ENCODE peak calls at places on chromosomes 16 and 17, in nine cellular contexts. One of them, this sample, is unnamed. For H3K4me1, the result is how much of the 10 kb centered on the place peaks cover.

GRCh38 chr17:48995871-48996695 is 1.1 kb upstream of the IGF2BP1 start:
- DNase-seq in stomach: no peak
- DNase-seq in HepG2: peak
- DNase-seq in lower lobe of right lung: no peak
- DNase-seq in neural progenitor cell: peak
- DNase-seq in Karpas-422: no peak
- DNase-seq in CD8-positive, alpha-beta memory T cell: no peak
- DNase-seq in MM.1S: no peak
- DNase-seq in adrenal gland: no peak
- DNase-seq in this sample: peak

GRCh38 chr16:2962334-2963073 is 1.6 kb upstream of the KREMEN2 start:
- DNase-seq in stomach: no peak
- DNase-seq in CD8-positive, alpha-beta memory T cell: no peak
- DNase-seq in HepG2: no peak
- DNase-seq in neural progenitor cell: peak
- DNase-seq in MM.1S: no peak
- DNase-seq in lower lobe of right lung: no peak
- DNase-seq in adrenal gland: no peak
- DNase-seq in Karpas-422: no peak
- DNase-seq in this sample: no peak

GRCh38 chr16:89574681-89575246 is 794 bp upstream of the CPNE7 start:
- DNase-seq in lower lobe of right lung: peak
- DNase-seq in MM.1S: peak
- DNase-seq in CD8-positive, alpha-beta memory T cell: no peak
- DNase-seq in stomach: peak
- DNase-seq in HepG2: no peak
- DNase-seq in Karpas-422: peak
- DNase-seq in neural progenitor cell: peak
- DNase-seq in adrenal gland: peak
- DNase-seq in this sample: peak

GRCh38 chr16:58853830-58854229 is 119.7 kb upstream of the GOT2 start:
- DNase-seq in lower lobe of right lung: no peak
- DNase-seq in adrenal gland: no peak
- DNase-seq in CD8-positive, alpha-beta memory T cell: no peak
- DNase-seq in MM.1S: no peak
- DNase-seq in neural progenitor cell: peak
- DNase-seq in HepG2: no peak
- DNase-seq in Karpas-422: no peak
- DNase-seq in stomach: no peak
- DNase-seq in this sample: no peak

GRCh38 chr17:80802626-80803450 is 188.8 kb upstream of the CHMP6 start:
- DNase-seq in adrenal gland: no peak
- DNase-seq in MM.1S: no peak
- DNase-seq in Karpas-422: no peak
- DNase-seq in neural progenitor cell: no peak
- DNase-seq in CD8-positive, alpha-beta memory T cell: no peak
- DNase-seq in lower lobe of right lung: no peak
- DNase-seq in stomach: no peak
- DNase-seq in HepG2: no peak
- DNase-seq in this sample: no peak

GRCh38 chr16:17082126-17082882 is 388.5 kb downstream of the XYLT1 start:
- DNase-seq in MM.1S: no peak
- DNase-seq in Karpas-422: no peak
- DNase-seq in adrenal gland: no peak
- DNase-seq in stomach: no peak
- DNase-seq in HepG2: no peak
- DNase-seq in neural progenitor cell: no peak
- DNase-seq in CD8-positive, alpha-beta memory T cell: no peak
- DNase-seq in lower lobe of right lung: no peak
- DNase-seq in this sample: no peak

GRCh38 chr16:30927789-30928378 is 4.5 kb downstream of the FBXL19 start:
- DNase-seq in Karpas-422: peak
- DNase-seq in CD8-positive, alpha-beta memory T cell: peak
- DNase-seq in MM.1S: peak
- DNase-seq in HepG2: peak
- DNase-seq in stomach: no peak
- DNase-seq in lower lobe of right lung: no peak
- DNase-seq in neural progenitor cell: peak
- DNase-seq in adrenal gland: no peak
- DNase-seq in this sample: peak

GRCh38 chr16:80116711-80117110 is 424.1 kb upstream of the DYNLRB2 start:
- DNase-seq in CD8-positive, alpha-beta memory T cell: no peak
- DNase-seq in lower lobe of right lung: no peak
- DNase-seq in adrenal gland: no peak
- DNase-seq in neural progenitor cell: no peak
- DNase-seq in HepG2: no peak
- DNase-seq in stomach: no peak
- DNase-seq in Karpas-422: no peak
- DNase-seq in MM.1S: no peak
- DNase-seq in this sample: no peak

GRCh38 chr17:64491995-64492394 is 4.9 kb downstream of the POLG2 start:
- DNase-seq in stomach: no peak
- DNase-seq in MM.1S: no peak
- DNase-seq in lower lobe of right lung: no peak
- DNase-seq in HepG2: no peak
- DNase-seq in adrenal gland: no peak
- DNase-seq in neural progenitor cell: no peak
- DNase-seq in Karpas-422: no peak
- DNase-seq in CD8-positive, alpha-beta memory T cell: no peak
- DNase-seq in this sample: no peak

GRCh38 chr16:9165601-9166220 is 74.3 kb downstream of the HAPSTR1 start:
- DNase-seq in MM.1S: no peak
- DNase-seq in HepG2: no peak
- DNase-seq in adrenal gland: no peak
- DNase-seq in neural progenitor cell: no peak
- DNase-seq in Karpas-422: no peak
- DNase-seq in lower lobe of right lung: no peak
- DNase-seq in stomach: no peak
- DNase-seq in CD8-positive, alpha-beta memory T cell: no peak
- DNase-seq in this sample: no peak

GRCh38 chr16:12375341-12375740 is 398.8 kb downstream of the SNX29 start:
- DNase-seq in neural progenitor cell: no peak
- DNase-seq in lower lobe of right lung: no peak
- DNase-seq in adrenal gland: no peak
- DNase-seq in stomach: no peak
- DNase-seq in MM.1S: no peak
- DNase-seq in HepG2: no peak
- DNase-seq in Karpas-422: no peak
- DNase-seq in CD8-positive, alpha-beta memory T cell: no peak
- DNase-seq in this sample: no peak

GRCh38 chr17:18017958-18018357 is 21.0 kb downstream of the ATPAF2 start:
- DNase-seq in MM.1S: no peak
- DNase-seq in CD8-positive, alpha-beta memory T cell: no peak
- DNase-seq in Karpas-422: no peak
- DNase-seq in adrenal gland: no peak
- DNase-seq in lower lobe of right lung: no peak
- DNase-seq in stomach: peak
- DNase-seq in neural progenitor cell: no peak
- DNase-seq in HepG2: peak
- DNase-seq in this sample: no peak

GRCh38 chr17:9668532-9668931 is 23.2 kb downstream of the USP43 start:
- DNase-seq in stomach: no peak
- DNase-seq in CD8-positive, alpha-beta memory T cell: no peak
- DNase-seq in Karpas-422: no peak
- DNase-seq in neural progenitor cell: no peak
- DNase-seq in HepG2: no peak
- DNase-seq in lower lobe of right lung: no peak
- DNase-seq in adrenal gland: no peak
- DNase-seq in MM.1S: no peak
- DNase-seq in this sample: no peak

GRCh38 chr17:9671559-9671958 is 26.2 kb downstream of the USP43 start:
- DNase-seq in CD8-positive, alpha-beta memory T cell: no peak
- DNase-seq in HepG2: no peak
- DNase-seq in adrenal gland: no peak
- DNase-seq in Karpas-422: no peak
- DNase-seq in neural progenitor cell: peak
- DNase-seq in stomach: no peak
- DNase-seq in lower lobe of right lung: no peak
- DNase-seq in MM.1S: no peak
- DNase-seq in this sample: no peak

GRCh38 chr17:9670596-9670995 is 25.3 kb downstream of the USP43 start:
- DNase-seq in lower lobe of right lung: no peak
- DNase-seq in CD8-positive, alpha-beta memory T cell: no peak
- DNase-seq in stomach: no peak
- DNase-seq in HepG2: no peak
- DNase-seq in adrenal gland: no peak
- DNase-seq in Karpas-422: no peak
- DNase-seq in MM.1S: no peak
- DNase-seq in neural progenitor cell: no peak
- DNase-seq in this sample: no peak

GRCh38 chr17:9669551-9670008 is 24.3 kb downstream of the USP43 start:
- DNase-seq in adrenal gland: no peak
- DNase-seq in MM.1S: no peak
- DNase-seq in Karpas-422: no peak
- DNase-seq in lower lobe of right lung: peak
- DNase-seq in neural progenitor cell: no peak
- DNase-seq in CD8-positive, alpha-beta memory T cell: no peak
- DNase-seq in HepG2: no peak
- DNase-seq in stomach: peak
- DNase-seq in this sample: peak

GRCh38 chr17:9666461-9667050 is 21.2 kb downstream of the USP43 start:
- DNase-seq in HepG2: no peak
- DNase-seq in MM.1S: no peak
- DNase-seq in CD8-positive, alpha-beta memory T cell: no peak
- DNase-seq in lower lobe of right lung: no peak
- DNase-seq in neural progenitor cell: no peak
- DNase-seq in adrenal gland: no peak
- DNase-seq in stomach: no peak
- DNase-seq in Karpas-422: no peak
- DNase-seq in this sample: no peak
- H3K4me1 ChIP-seq in HepG2: under half
- H3K4me1 ChIP-seq in MM.1S: under half
- H3K4me1 ChIP-seq in CD8-positive, alpha-beta memory T cell: under half
- H3K4me1 ChIP-seq in lower lobe of right lung: under half
- H3K4me1 ChIP-seq in neural progenitor cell: under half
- H3K4me1 ChIP-seq in adrenal gland: under half
- H3K4me1 ChIP-seq in stomach: under half
- H3K4me1 ChIP-seq in Karpas-422: under half
- H3K4me1 ChIP-seq in this sample: under half

GRCh38 chr17:82241183-82241925 is 12.5 kb downstream of the SLC16A3 start:
- DNase-seq in HepG2: peak
- DNase-seq in adrenal gland: peak
- DNase-seq in neural progenitor cell: no peak
- DNase-seq in Karpas-422: no peak
- DNase-seq in lower lobe of right lung: peak
- DNase-seq in stomach: peak
- DNase-seq in CD8-positive, alpha-beta memory T cell: no peak
- DNase-seq in MM.1S: no peak
- DNase-seq in this sample: no peak
- H3K4me1 ChIP-seq in HepG2: half or more
- H3K4me1 ChIP-seq in adrenal gland: half or more
- H3K4me1 ChIP-seq in neural progenitor cell: under half
- H3K4me1 ChIP-seq in Karpas-422: under half
- H3K4me1 ChIP-seq in lower lobe of right lung: half or more
- H3K4me1 ChIP-seq in stomach: half or more
- H3K4me1 ChIP-seq in CD8-positive, alpha-beta memory T cell: under half
- H3K4me1 ChIP-seq in MM.1S: under half
- H3K4me1 ChIP-seq in this sample: under half

GRCh38 chr17:76263896-76264295 is 1.3 kb upstream of the UBALD2 start:
- DNase-seq in HepG2: no peak
- DNase-seq in MM.1S: no peak
- DNase-seq in adrenal gland: no peak
- DNase-seq in CD8-positive, alpha-beta memory T cell: no peak
- DNase-seq in stomach: no peak
- DNase-seq in neural progenitor cell: no peak
- DNase-seq in lower lobe of right lung: no peak
- DNase-seq in Karpas-422: no peak
- DNase-seq in this sample: no peak

GRCh38 chr17:76265624-76266243 is 586 bp downstream of the UBALD2 start:
- DNase-seq in Karpas-422: peak
- DNase-seq in MM.1S: no peak
- DNase-seq in neural progenitor cell: peak
- DNase-seq in HepG2: no peak
- DNase-seq in stomach: peak
- DNase-seq in adrenal gland: peak
- DNase-seq in lower lobe of right lung: peak
- DNase-seq in CD8-positive, alpha-beta memory T cell: peak
- DNase-seq in this sample: peak

GRCh38 chr17:76264755-76265623 is at the start of gene UBALD2:
- DNase-seq in lower lobe of right lung: peak
- DNase-seq in CD8-positive, alpha-beta memory T cell: peak
- DNase-seq in neural progenitor cell: peak
- DNase-seq in MM.1S: peak
- DNase-seq in Karpas-422: peak
- DNase-seq in adrenal gland: peak
- DNase-seq in stomach: peak
- DNase-seq in HepG2: peak
- DNase-seq in this sample: peak

GRCh38 chr17:76262732-76263344 is 2.3 kb upstream of the UBALD2 start:
- DNase-seq in HepG2: no peak
- DNase-seq in lower lobe of right lung: no peak
- DNase-seq in adrenal gland: no peak
- DNase-seq in CD8-positive, alpha-beta memory T cell: peak
- DNase-seq in neural progenitor cell: no peak
- DNase-seq in MM.1S: peak
- DNase-seq in Karpas-422: peak
- DNase-seq in stomach: peak
- DNase-seq in this sample: peak

GRCh38 chr17:76264425-76264754 is 758 bp upstream of the UBALD2 start:
- DNase-seq in HepG2: no peak
- DNase-seq in MM.1S: no peak
- DNase-seq in CD8-positive, alpha-beta memory T cell: no peak
- DNase-seq in Karpas-422: no peak
- DNase-seq in stomach: no peak
- DNase-seq in neural progenitor cell: no peak
- DNase-seq in lower lobe of right lung: no peak
- DNase-seq in adrenal gland: no peak
- DNase-seq in this sample: no peak
- H3K4me1 ChIP-seq in HepG2: half or more
- H3K4me1 ChIP-seq in MM.1S: under half
- H3K4me1 ChIP-seq in CD8-positive, alpha-beta memory T cell: half or more
- H3K4me1 ChIP-seq in Karpas-422: half or more
- H3K4me1 ChIP-seq in stomach: half or more
- H3K4me1 ChIP-seq in neural progenitor cell: under half
- H3K4me1 ChIP-seq in lower lobe of right lung: half or more
- H3K4me1 ChIP-seq in adrenal gland: under half
- H3K4me1 ChIP-seq in this sample: under half

DNA sequence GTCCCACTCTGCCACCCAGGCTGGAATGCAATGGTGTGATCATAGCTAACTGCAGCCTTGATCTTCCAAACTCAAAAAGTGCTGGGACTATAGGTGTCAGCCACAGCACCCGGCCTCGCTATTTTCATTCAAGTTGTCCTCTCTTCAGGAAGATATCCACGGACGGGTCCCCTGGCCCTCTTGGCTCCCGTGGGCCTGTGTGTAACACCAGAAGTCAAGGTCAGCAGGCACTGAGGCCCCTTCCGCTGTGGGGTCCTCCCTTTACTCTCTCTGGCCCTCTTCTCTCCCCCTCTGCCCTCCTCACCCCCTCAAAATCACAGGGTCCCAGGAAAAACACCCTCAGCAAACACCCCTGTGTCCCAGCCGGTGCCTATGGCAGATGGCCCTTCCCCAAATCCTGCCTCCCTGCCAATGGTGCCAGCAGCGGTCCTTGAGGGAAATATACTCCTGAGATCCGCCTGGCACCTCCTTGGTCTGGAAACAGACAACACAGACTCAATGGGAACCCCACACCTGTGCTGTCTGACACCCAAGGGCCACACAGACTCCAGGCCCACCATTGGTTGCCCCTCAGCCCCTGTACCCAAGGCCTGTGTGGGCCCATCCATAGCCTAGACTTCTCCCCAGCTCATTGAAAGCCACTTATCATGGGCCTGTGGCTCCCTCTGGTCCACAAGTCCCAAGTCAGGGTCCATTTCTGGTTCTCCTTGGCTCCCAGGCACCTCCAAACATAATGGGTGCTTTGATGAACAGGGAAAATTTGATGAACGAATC is 221.5 kb downstream of the ZNF423 start:
- DNase-seq in CD8-positive, alpha-beta memory T cell: no peak
- DNase-seq in neural progenitor cell: no peak
- DNase-seq in Karpas-422: no peak
- DNase-seq in stomach: no peak
- DNase-seq in MM.1S: no peak
- DNase-seq in adrenal gland: no peak
- DNase-seq in lower lobe of right lung: no peak
- DNase-seq in HepG2: no peak
- DNase-seq in this sample: no peak
- H3K4me1 ChIP-seq in CD8-positive, alpha-beta memory T cell: under half
- H3K4me1 ChIP-seq in neural progenitor cell: under half
- H3K4me1 ChIP-seq in Karpas-422: under half
- H3K4me1 ChIP-seq in stomach: under half
- H3K4me1 ChIP-seq in MM.1S: under half
- H3K4me1 ChIP-seq in adrenal gland: under half
- H3K4me1 ChIP-seq in lower lobe of right lung: under half
- H3K4me1 ChIP-seq in HepG2: under half
- H3K4me1 ChIP-seq in this sample: under half